ENCODE peak calls at places on chromosomes 1 and 21, in nine cellular contexts. T is HS-27A; Y is HS-5; H is adrenal gland; N is NCI-H1436; M is stimulated activated CD8-positive, alpha-beta memory T cell treated with anti-CD3 and anti-CD28 coated beads, Interleukin-2, amount 100 ng/mL, for 48 hours; U is SHP77 treated with DMSO at 0.1 percent for 48 hours; D is NCI-H524; Q is GM04504. E is an unnamed sample.

GRCh38 chr21:34553199-34553952 is 41.4 kb upstream of the KCNE1 start:
- DNase-seq in T (no peak), N (no peak), Q (no peak), M (no peak), Y (peak; percentile 89), U (no peak), H (no peak), D (no peak), E (no peak)

GRCh38 chr1:221237587-221237986 is 358.3 kb downstream of the HLX start:
- DNase-seq in D (no peak), H (no peak), Y (no peak), U (no peak), Q (no peak), M (no peak), T (no peak), N (no peak), E (no peak)

GRCh38 chr1:157829711-157830110 is 9.8 kb upstream of the FCRL1 start:
- DNase-seq in M (no peak), Q (no peak), H (no peak), D (no peak), Y (no peak), T (no peak), N (no peak), U (no peak), E (no peak)

GRCh38 chr1:157218671-157219070 is 80.5 kb upstream of the ETV3 start:
- DNase-seq in M (no peak), H (no peak), T (no peak), Y (no peak), D (no peak), Q (no peak), U (no peak), N (no peak), E (no peak)

GRCh38 chr1:36534711-36535412 is 52.1 kb upstream of the CSF3R start:
- DNase-seq in T (no peak), D (no peak), H (no peak), M (no peak), Y (no peak), U (no peak), N (no peak), Q (no peak), E (no peak)

GRCh38 chr1:36731226-36732037 is 248.7 kb upstream of the CSF3R start:
- DNase-seq in M (no peak), D (no peak), H (no peak), Q (no peak), Y (no peak), N (no peak), T (no peak), U (no peak), E (no peak)

GRCh38 chr1:62436039-62436465 is 797 bp upstream of the USP1 start:
- DNase-seq in N (no peak), H (peak; percentile 95), T (no peak), Q (no peak), Y (no peak), M (peak; percentile 90), D (no peak), U (no peak), E (peak; percentile 97)

GRCh38 chr1:221734187-221734586 is 7.7 kb downstream of the DUSP10 start:
- DNase-seq in M (no peak), U (no peak), T (no peak), Y (no peak), Q (no peak), H (no peak), N (no peak), D (no peak), E (no peak)

GRCh38 chr1:158203693-158204457 is 23.2 kb downstream of the CD1D start:
- DNase-seq in Y (peak; percentile 41), N (peak; percentile 17), D (peak; percentile 37), T (peak; percentile 12), U (peak; percentile 53), Q (peak; percentile 20), H (no peak), M (no peak), E (peak; percentile 41)

GRCh38 chr1:210250998-210251679 is 18.5 kb downstream of the SERTAD4 start:
- DNase-seq in Y (no peak), U (peak; percentile 74), D (peak; percentile 92), Q (no peak), N (peak; percentile 97), M (no peak), H (peak; percentile 30), T (no peak), E (peak; percentile 59)

GRCh38 chr1:94926365-94926914 is 470 bp downstream of the CNN3 start:
- DNase-seq in Q (no peak), D (peak; percentile 60), Y (no peak), N (peak; percentile 40), H (peak; percentile 63), M (peak; percentile 9), U (no peak), T (no peak), E (peak; percentile 78)

GRCh38 chr1:234573711-234574299 is 36.2 kb downstream of the IRF2BP2 start:
- DNase-seq in N (no peak), D (no peak), Y (no peak), Q (no peak), U (no peak), M (no peak), T (no peak), H (no peak), E (no peak)

GRCh38 chr1:20477355-20478071 is 8.5 kb downstream of the CAMK2N1 start:
- DNase-seq in Q (no peak), N (no peak), H (peak; percentile 40), Y (no peak), U (no peak), D (no peak), M (no peak), T (no peak), E (no peak)

GRCh38 chr1:2411801-2412394 is 466 bp downstream of the PEX10 start:
- DNase-seq in N (no peak), Y (no peak), D (no peak), H (peak; percentile 52), U (no peak), T (no peak), M (no peak), Q (no peak), E (peak; percentile 39)

GRCh38 chr1:228753933-228754332 is 18.7 kb downstream of the RHOU start:
- DNase-seq in H (no peak), Y (peak; percentile 4), M (no peak), U (no peak), N (no peak), Q (no peak), D (peak; percentile 33), T (no peak), E (no peak)

GRCh38 chr1:234509457-234510328 is 30.7 kb upstream of the TARBP1 start:
- DNase-seq in D (peak; percentile 44), M (no peak), U (no peak), N (peak; percentile 55), H (no peak), T (no peak), Q (no peak), Y (no peak), E (no peak)

GRCh38 chr1:242411906-242412305 is 112.6 kb downstream of the PLD5 start:
- DNase-seq in U (no peak), M (no peak), Q (no peak), Y (no peak), T (no peak), N (no peak), D (no peak), H (no peak), E (no peak)

GRCh38 chr1:196205882-196206281 is 402.4 kb downstream of the KCNT2 start:
- DNase-seq in M (no peak), N (no peak), Y (no peak), Q (no peak), D (no peak), U (no peak), T (no peak), H (no peak), E (no peak)

GRCh38 chr1:89531480-89532139 is 7.0 kb downstream of the LRRC8B start:
- DNase-seq in M (no peak), T (no peak), Q (no peak), D (no peak), H (no peak), U (no peak), Y (no peak), N (no peak), E (no peak)

GRCh38 chr21:35649186-35649585 is 411.1 kb downstream of the SETD4 start:
- DNase-seq in M (no peak), H (no peak), U (no peak), D (peak; percentile 28), N (no peak), Y (no peak), T (no peak), Q (peak; percentile 45), E (no peak)

GRCh38 chr1:175470078-175470477 is 273.3 kb downstream of the TNR start:
- DNase-seq in U (no peak), N (no peak), M (no peak), Q (no peak), H (no peak), D (no peak), Y (no peak), T (no peak), E (no peak)

GRCh38 chr1:99482286-99482685 is 163.6 kb upstream of the PALMD start:
- DNase-seq in T (no peak), D (no peak), H (no peak), U (no peak), N (no peak), Y (no peak), Q (no peak), M (no peak), E (no peak)